ENCODE peak calls at places on chromosomes 6 and 20, in eight cellular contexts. One of them, this sample, is unnamed. For H3K27me3, the result is how much of the 10 kb centered on the place peaks cover.

GRCh38 chr6:140253096-140253495 is 878.6 kb upstream of the CITED2 start:
- DNase-seq in lung: no peak
- DNase-seq in CD8-positive, alpha-beta memory T cell: no peak
- DNase-seq in bronchial epithelial cell: peak
- DNase-seq in esophagus squamous epithelium: no peak
- DNase-seq in IMR-90: peak
- DNase-seq in ovary: no peak
- DNase-seq in HL-60: no peak
- DNase-seq in this sample: no peak

GRCh38 chr6:76135481-76135880 is 63.0 kb upstream of the IMPG1 start:
- DNase-seq in lung: no peak
- DNase-seq in CD8-positive, alpha-beta memory T cell: no peak
- DNase-seq in bronchial epithelial cell: no peak
- DNase-seq in esophagus squamous epithelium: no peak
- DNase-seq in IMR-90: no peak
- DNase-seq in ovary: no peak
- DNase-seq in HL-60: no peak
- DNase-seq in this sample: no peak

GRCh38 chr6:56798163-56798562 is 155.5 kb upstream of the DST start:
- DNase-seq in lung: no peak
- DNase-seq in CD8-positive, alpha-beta memory T cell: no peak
- DNase-seq in bronchial epithelial cell: peak
- DNase-seq in esophagus squamous epithelium: no peak
- DNase-seq in IMR-90: peak
- DNase-seq in ovary: no peak
- DNase-seq in HL-60: no peak
- DNase-seq in this sample: no peak

GRCh38 chr6:132130530-132131298 is 179.5 kb upstream of the CCN2 start:
- DNase-seq in lung: no peak
- DNase-seq in CD8-positive, alpha-beta memory T cell: no peak
- DNase-seq in bronchial epithelial cell: no peak
- DNase-seq in esophagus squamous epithelium: no peak
- DNase-seq in IMR-90: peak
- DNase-seq in ovary: peak
- DNase-seq in HL-60: no peak
- DNase-seq in this sample: no peak

GRCh38 chr20:42430059-42430458 is 759.6 kb downstream of the PTPRT start:
- DNase-seq in lung: no peak
- DNase-seq in CD8-positive, alpha-beta memory T cell: no peak
- DNase-seq in bronchial epithelial cell: no peak
- DNase-seq in esophagus squamous epithelium: no peak
- DNase-seq in IMR-90: no peak
- DNase-seq in ovary: no peak
- DNase-seq in HL-60: no peak
- DNase-seq in this sample: no peak

GRCh38 chr6:53107091-53107490 is 41.5 kb downstream of the GCM1 start:
- DNase-seq in lung: no peak
- DNase-seq in CD8-positive, alpha-beta memory T cell: no peak
- DNase-seq in bronchial epithelial cell: peak
- DNase-seq in esophagus squamous epithelium: no peak
- DNase-seq in IMR-90: peak
- DNase-seq in ovary: no peak
- DNase-seq in HL-60: no peak
- DNase-seq in this sample: no peak

GRCh38 chr20:22678678-22679077 is 94.3 kb upstream of the FOXA2 start:
- DNase-seq in lung: no peak
- DNase-seq in CD8-positive, alpha-beta memory T cell: no peak
- DNase-seq in bronchial epithelial cell: no peak
- DNase-seq in esophagus squamous epithelium: no peak
- DNase-seq in IMR-90: no peak
- DNase-seq in ovary: no peak
- DNase-seq in HL-60: no peak
- DNase-seq in this sample: no peak

GRCh38 chr6:33958208-33958862 is 154.5 kb upstream of the MLN start:
- DNase-seq in lung: no peak
- DNase-seq in CD8-positive, alpha-beta memory T cell: no peak
- DNase-seq in bronchial epithelial cell: no peak
- DNase-seq in esophagus squamous epithelium: no peak
- DNase-seq in IMR-90: no peak
- DNase-seq in ovary: no peak
- DNase-seq in HL-60: no peak
- DNase-seq in this sample: no peak

GRCh38 chr6:79570129-79570801 is 33.0 kb upstream of the LCA5 start:
- DNase-seq in lung: peak
- DNase-seq in CD8-positive, alpha-beta memory T cell: no peak
- DNase-seq in bronchial epithelial cell: peak
- DNase-seq in esophagus squamous epithelium: no peak
- DNase-seq in IMR-90: peak
- DNase-seq in ovary: no peak
- DNase-seq in HL-60: no peak
- DNase-seq in this sample: no peak

GRCh38 chr20:40953856-40954255 is 74.8 kb upstream of the TOP1 start:
- DNase-seq in lung: no peak
- DNase-seq in CD8-positive, alpha-beta memory T cell: no peak
- DNase-seq in bronchial epithelial cell: no peak
- DNase-seq in esophagus squamous epithelium: no peak
- DNase-seq in IMR-90: peak
- DNase-seq in ovary: no peak
- DNase-seq in HL-60: no peak
- DNase-seq in this sample: peak

GRCh38 chr6:142457638-142458406 is 156.0 kb downstream of the ADGRG6 start:
- DNase-seq in lung: no peak
- DNase-seq in CD8-positive, alpha-beta memory T cell: no peak
- DNase-seq in bronchial epithelial cell: no peak
- DNase-seq in esophagus squamous epithelium: no peak
- DNase-seq in IMR-90: no peak
- DNase-seq in ovary: no peak
- DNase-seq in HL-60: no peak
- DNase-seq in this sample: no peak
- H3K27me3 ChIP-seq in lung: under half
- H3K27me3 ChIP-seq in CD8-positive, alpha-beta memory T cell: under half
- H3K27me3 ChIP-seq in bronchial epithelial cell: under half
- H3K27me3 ChIP-seq in esophagus squamous epithelium: under half
- H3K27me3 ChIP-seq in IMR-90: under half
- H3K27me3 ChIP-seq in ovary: under half
- H3K27me3 ChIP-seq in HL-60: under half
- H3K27me3 ChIP-seq in this sample: under half

DNA sequence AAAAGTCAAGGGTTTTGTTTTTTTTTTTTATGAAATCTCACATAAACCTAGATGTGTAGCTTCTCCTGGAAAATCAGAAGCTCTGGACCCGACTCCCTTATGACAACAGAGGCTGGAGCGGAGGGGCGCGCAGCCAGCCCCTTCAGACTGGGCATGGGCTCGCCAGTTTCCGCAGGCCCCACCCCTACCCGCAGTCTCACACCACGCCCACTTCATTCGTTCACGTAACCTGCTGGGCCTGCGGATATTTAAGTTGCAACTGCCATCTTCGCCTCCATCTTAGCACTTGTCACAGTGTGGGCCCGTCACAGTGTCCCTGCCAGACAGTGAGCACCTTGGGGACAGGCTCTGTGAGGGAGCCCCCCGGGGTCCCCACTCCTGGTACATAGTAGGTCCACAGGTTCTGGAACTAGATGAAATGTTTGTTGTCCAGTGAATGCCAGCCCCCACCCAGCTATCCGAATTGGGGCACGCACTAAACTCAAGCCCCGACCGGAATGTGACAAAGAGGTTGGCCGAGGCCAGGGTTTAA is 111.6 kb upstream of the PTPN1 start:
- DNase-seq in lung: no peak
- DNase-seq in CD8-positive, alpha-beta memory T cell: no peak
- DNase-seq in bronchial epithelial cell: no peak
- DNase-seq in esophagus squamous epithelium: no peak
- DNase-seq in IMR-90: no peak
- DNase-seq in ovary: no peak
- DNase-seq in HL-60: no peak
- DNase-seq in this sample: no peak
- H3K27me3 ChIP-seq in lung: under half
- H3K27me3 ChIP-seq in CD8-positive, alpha-beta memory T cell: under half
- H3K27me3 ChIP-seq in bronchial epithelial cell: under half
- H3K27me3 ChIP-seq in esophagus squamous epithelium: under half
- H3K27me3 ChIP-seq in IMR-90: under half
- H3K27me3 ChIP-seq in ovary: under half
- H3K27me3 ChIP-seq in HL-60: under half
- H3K27me3 ChIP-seq in this sample: under half

DNA sequence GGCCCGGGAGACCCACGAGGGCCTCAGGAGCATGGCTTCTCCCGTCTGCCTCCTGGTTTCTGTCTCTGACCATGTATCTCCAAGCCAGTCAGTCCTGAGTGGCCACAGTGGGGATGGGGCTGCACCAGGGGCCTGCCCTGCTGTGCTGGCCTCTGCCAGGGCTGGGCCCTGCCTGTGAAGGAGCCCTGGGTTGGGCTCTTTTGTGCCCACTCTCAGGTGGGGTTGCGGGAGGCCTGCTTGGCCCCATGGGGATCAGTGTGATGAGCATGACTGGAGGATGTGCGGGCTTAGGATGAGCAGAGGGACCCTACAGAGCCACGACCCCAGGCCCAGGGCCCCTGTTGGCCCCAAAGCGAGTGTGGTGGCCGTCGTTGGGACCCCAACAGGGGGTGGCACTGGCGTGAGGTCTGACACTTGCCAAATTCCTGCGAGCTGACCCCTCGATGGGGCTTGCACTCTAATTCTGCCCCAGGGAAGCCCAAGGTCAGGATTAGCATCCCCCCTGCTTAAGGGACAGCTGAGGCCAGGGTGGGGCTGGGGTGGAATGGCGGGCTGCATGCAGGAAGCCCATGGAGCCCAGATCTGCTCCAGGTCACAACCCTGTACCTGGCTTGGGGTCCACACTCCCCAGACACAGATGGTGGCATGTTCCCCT is 90.0 kb upstream of the BHLHE23 start:
- DNase-seq in lung: no peak
- DNase-seq in CD8-positive, alpha-beta memory T cell: no peak
- DNase-seq in bronchial epithelial cell: no peak
- DNase-seq in esophagus squamous epithelium: no peak
- DNase-seq in IMR-90: no peak
- DNase-seq in ovary: peak
- DNase-seq in HL-60: no peak
- DNase-seq in this sample: peak
- H3K27me3 ChIP-seq in lung: under half
- H3K27me3 ChIP-seq in CD8-positive, alpha-beta memory T cell: under half
- H3K27me3 ChIP-seq in bronchial epithelial cell: under half
- H3K27me3 ChIP-seq in esophagus squamous epithelium: under half
- H3K27me3 ChIP-seq in IMR-90: under half
- H3K27me3 ChIP-seq in ovary: under half
- H3K27me3 ChIP-seq in HL-60: under half
- H3K27me3 ChIP-seq in this sample: under half

DNA sequence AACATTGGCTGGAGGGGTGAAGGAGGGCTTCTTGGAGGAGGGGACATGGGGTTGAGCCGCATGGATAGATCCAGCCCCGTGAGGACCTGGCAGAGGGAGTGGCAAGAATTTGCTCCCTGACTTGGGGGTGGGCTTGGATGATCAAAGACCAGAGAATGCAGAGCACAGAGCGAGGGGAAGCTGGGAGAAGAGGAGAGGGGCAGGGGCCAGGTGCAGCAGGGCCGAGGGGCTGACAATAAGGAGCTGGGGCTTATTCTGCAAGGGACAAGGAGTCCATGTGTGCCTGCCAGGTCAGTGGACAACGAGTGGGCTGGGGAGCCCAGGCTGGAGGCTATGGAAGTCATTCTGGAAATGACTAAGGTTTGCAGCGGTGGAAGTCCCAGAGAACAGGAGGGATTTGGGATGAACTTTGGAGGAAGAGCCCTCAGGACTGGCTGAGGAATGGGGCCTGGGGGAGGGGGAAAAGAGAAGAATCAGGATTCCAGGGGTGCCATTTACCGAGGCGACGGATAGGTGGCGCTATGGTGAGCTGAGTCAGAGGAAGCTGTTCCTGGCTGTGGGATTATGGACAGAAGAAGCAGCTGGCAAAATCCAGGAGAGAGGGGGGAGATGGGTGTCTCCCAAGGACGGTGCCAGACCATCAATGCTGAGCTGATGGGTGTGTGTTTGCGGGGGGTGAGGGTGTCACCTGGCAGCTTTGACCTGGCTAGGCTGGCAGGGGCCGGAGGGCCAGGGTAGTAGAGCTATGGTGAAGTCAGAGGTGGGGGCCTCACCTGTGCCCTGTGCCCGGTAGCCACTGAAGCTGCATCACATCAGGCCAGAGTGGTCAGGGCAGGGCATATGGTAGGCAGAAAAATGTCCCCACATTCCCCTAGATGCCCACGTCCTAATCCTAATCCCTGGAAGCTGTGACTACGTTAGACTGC is 7.8 kb downstream of the KCNG1 start:
- DNase-seq in lung: no peak
- DNase-seq in CD8-positive, alpha-beta memory T cell: no peak
- DNase-seq in bronchial epithelial cell: peak
- DNase-seq in esophagus squamous epithelium: no peak
- DNase-seq in IMR-90: peak
- DNase-seq in ovary: peak
- DNase-seq in HL-60: peak
- DNase-seq in this sample: no peak
- H3K27me3 ChIP-seq in lung: under half
- H3K27me3 ChIP-seq in CD8-positive, alpha-beta memory T cell: under half
- H3K27me3 ChIP-seq in bronchial epithelial cell: under half
- H3K27me3 ChIP-seq in esophagus squamous epithelium: under half
- H3K27me3 ChIP-seq in IMR-90: under half
- H3K27me3 ChIP-seq in ovary: under half
- H3K27me3 ChIP-seq in HL-60: under half
- H3K27me3 ChIP-seq in this sample: under half

This sample was measured in RWPE2.